ENCODE peak calls at places on chromosomes 16 and 17, in five cellular contexts. Z is esophagus muscularis mucosa, D is Peyer's patch, V is uterus, Q is body of pancreas. M is an unnamed sample.

GRCh38 chr17:46765491-46765890 is 53.0 kb downstream of the WNT3 start:
- DNase-seq in Z (no peak), D (no peak), V (no peak), Q (no peak), M (peak; percentile 16)

GRCh38 chr16:69618721-69619120 is 53.0 kb downstream of the NFAT5 start:
- DNase-seq in Z (no peak), D (no peak), V (no peak), Q (no peak), M (no peak)

GRCh38 chr17:83194189-83194565 is 114.8 kb downstream of the METRNL start:
- DNase-seq in Z (no peak), D (peak; percentile 30), V (peak; percentile 9), Q (no peak), M (no peak)

GRCh38 chr17:69431835-69432234 is 17.3 kb downstream of the MAP2K6 start:
- DNase-seq in Z (no peak), D (no peak), V (no peak), Q (no peak), M (no peak)

GRCh38 chr16:75860654-75861053 is 134.4 kb upstream of the CPHXL start:
- DNase-seq in Z (no peak), D (no peak), V (no peak), Q (no peak), M (no peak)

GRCh38 chr16:70267516-70267915 is 15.8 kb upstream of the EXOSC6 start:
- DNase-seq in Z (no peak), D (peak; percentile 63), V (no peak), Q (no peak), M (peak; percentile 35)

GRCh38 chr17:50681260-50682200 is 26.2 kb downstream of the ANKRD40 start:
- DNase-seq in Z (peak; percentile 94), D (no peak), V (peak; percentile 70), Q (no peak), M (no peak)

GRCh38 chr16:7744546-7745294 is 412.1 kb downstream of the RBFOX1 start:
- DNase-seq in Z (no peak), D (no peak), V (no peak), Q (no peak), M (no peak)

GRCh38 chr17:82623707-82624106 is 24.5 kb downstream of the WDR45B start:
- DNase-seq in Z (no peak), D (no peak), V (no peak), Q (no peak), M (no peak)

GRCh38 chr17:70780031-70780430 is 610.7 kb downstream of the KCNJ2 start:
- DNase-seq in Z (no peak), D (no peak), V (no peak), Q (no peak), M (no peak)

GRCh38 chr17:41367426-41368075 is 2.1 kb downstream of the KRT33B start:
- DNase-seq in Z (no peak), D (no peak), V (no peak), Q (no peak), M (no peak)

GRCh38 chr17:20203761-20204263 is 194.7 kb downstream of the SPECC1 start:
- DNase-seq in Z (no peak), D (no peak), V (no peak), Q (no peak), M (no peak)

GRCh38 chr17:81371910-81372760 is 23.1 kb upstream of the BAHCC1 start:
- DNase-seq in Z (no peak), D (peak; percentile 68), V (no peak), Q (no peak), M (no peak)

GRCh38 chr17:11598274-11599221 is at the start of gene DNAH9:
- DNase-seq in Z (peak; percentile 98), D (peak; percentile 94), V (peak; percentile 99), Q (peak; percentile 99), M (peak; percentile 98)

GRCh38 chr16:73215482-73216377 is 167.8 kb upstream of the ZFHX3 start:
- DNase-seq in Z (no peak), D (no peak), V (no peak), Q (no peak), M (no peak)

GRCh38 chr16:84518804-84519341 is 14.4 kb upstream of the MEAK7 start:
- DNase-seq in Z (no peak), D (no peak), V (no peak), Q (no peak), M (no peak)

GRCh38 chr16:87295259-87295658 is 21.9 kb downstream of the C16orf95 start:
- DNase-seq in Z (no peak), D (no peak), V (no peak), Q (no peak), M (no peak)

GRCh38 chr17:76246080-76247066 is 6.1 kb upstream of the RNF157 start:
- DNase-seq in Z (no peak), D (no peak), V (no peak), Q (no peak), M (no peak)

GRCh38 chr16:686459-687260 is 2.5 kb upstream of the JMJD8 start:
- DNase-seq in Z (no peak), D (no peak), V (no peak), Q (no peak), M (no peak)
- H3K36me3 ChIP-seq in Z (peaks cover 40% of the 10 kb centered on the region), D (no peaks in the 10 kb centered on the region), V (no peaks in the 10 kb centered on the region), Q (peaks cover 11% of the 10 kb centered on the region), M (peaks cover 31% of the 10 kb centered on the region)

DNA sequence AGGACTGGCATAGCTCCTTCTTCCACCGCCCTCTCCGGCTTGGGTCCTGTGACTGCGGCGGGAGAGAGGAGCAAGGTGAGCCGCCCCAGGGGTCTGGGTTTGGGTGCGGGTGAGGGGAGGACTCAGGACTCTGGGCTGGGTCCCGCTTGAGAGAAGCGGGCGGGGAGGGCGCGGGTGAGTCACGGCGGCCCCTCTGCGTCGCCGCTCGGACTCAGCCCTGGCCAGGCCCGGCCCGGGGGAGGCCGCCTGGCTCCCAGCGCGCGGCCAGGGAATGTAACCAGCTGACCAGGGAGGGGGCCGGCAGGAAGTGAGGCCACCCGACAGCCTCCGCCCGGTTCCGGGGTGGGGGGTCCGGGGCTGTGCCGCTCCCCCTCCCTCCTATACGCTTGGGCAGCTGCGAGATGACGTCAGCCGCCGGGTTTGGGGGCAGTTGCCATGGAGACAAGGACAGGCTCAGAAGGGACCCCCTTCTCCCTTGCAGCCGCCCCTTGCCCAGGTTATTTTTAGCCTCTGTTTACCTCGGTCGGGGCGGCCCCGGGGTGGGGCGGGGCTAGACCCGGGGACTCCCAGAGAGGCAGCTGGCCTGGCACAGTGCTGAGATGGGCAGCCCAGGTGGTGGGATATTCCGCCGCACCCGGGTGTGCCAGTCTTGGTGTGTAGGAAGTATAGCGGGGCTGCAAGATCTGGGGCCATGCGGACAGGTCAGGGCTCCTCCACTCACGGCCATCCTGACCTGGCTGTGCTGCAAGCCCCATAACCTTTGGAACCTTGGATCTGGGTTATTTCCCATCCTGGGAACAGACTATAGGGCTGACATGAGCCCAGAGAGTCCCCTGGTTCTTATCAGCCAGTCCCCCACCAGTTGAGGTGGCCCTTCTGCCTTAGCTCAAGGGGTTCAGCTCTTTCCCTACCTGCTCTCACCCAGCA is 1.6 kb downstream of the RIPOR1 start:
- DNase-seq in Z (no peak), D (no peak), V (peak; percentile 81), Q (peak; percentile 68), M (peak; percentile 65)
- TF ChIP-seq POLR2A in Z (peak; percentile 62), D (peak; percentile 49), V (peak; percentile 84), Q (peak; percentile 68), M (no peak)

GRCh38 chr17:8484465-8484864 is 48.8 kb downstream of the NDEL1 start:
- DNase-seq in Z (no peak), D (no peak), V (no peak), Q (no peak), M (no peak)
- H3K36me3 ChIP-seq in Z (peaks cover 49% of the 10 kb centered on the region), D (no peaks in the 10 kb centered on the region), V (no peaks in the 10 kb centered on the region), Q (no peaks in the 10 kb centered on the region), M (peaks cover 89% of the 10 kb centered on the region)

DNA sequence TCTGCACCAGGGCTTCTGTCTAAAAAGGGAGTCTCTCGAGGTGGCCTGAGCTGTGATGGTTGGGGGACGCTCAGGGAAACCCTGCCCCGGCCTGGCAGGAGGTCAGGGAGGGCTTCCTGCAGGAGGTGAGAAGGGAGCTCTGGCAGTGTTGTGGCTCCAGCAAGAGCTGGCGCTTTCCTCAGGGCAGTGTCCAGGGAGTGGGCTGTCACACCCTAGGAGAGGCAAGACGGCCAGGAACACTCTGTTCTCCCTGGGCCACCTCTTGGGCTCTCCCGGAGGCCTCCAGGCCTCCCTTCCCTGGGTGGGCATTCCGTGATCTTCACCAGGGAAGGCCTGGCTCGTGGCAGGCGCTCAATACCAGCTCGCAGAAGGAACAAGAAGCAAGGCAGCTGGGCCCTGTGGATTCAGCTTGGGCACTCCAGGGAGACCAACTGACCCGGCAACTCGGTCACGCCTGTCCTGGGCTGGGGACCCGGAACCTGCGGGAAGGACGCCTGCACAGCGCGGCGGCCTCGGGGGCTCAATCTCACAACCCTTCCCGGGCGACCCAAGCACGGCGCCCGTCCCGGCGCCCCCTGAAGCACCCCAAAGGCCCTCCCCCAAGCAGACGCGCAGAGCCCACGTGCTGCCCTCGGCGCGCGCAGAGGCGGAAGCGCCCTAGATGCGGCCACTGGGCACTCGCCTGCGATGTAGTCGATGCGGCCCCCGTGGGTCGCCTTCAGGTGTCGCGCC is 694 bp downstream of the APRT start:
- DNase-seq in Z (no peak), D (peak; percentile 86), V (peak; percentile 71), Q (peak; percentile 82), M (peak; percentile 72)
- TF ChIP-seq POLR2A in Z (peak; percentile 73), D (peak; percentile 42), V (peak; percentile 79), Q (peak; percentile 84), M (no peak)

GRCh38 chr16:57876210-57876609 is 73.9 kb upstream of the KIFC3 start:
- DNase-seq in Z (no peak), D (no peak), V (no peak), Q (no peak), M (no peak)

GRCh38 chr16:57871457-57871856 is 69.2 kb upstream of the KIFC3 start:
- DNase-seq in Z (no peak), D (no peak), V (no peak), Q (no peak), M (no peak)

GRCh38 chr16:57873218-57873617 is 70.9 kb upstream of the KIFC3 start:
- DNase-seq in Z (no peak), D (no peak), V (no peak), Q (no peak), M (no peak)

GRCh38 chr16:57878586-57878985 is 76.3 kb upstream of the KIFC3 start:
- DNase-seq in Z (no peak), D (no peak), V (no peak), Q (no peak), M (no peak)

GRCh38 chr16:57875347-57875746 is 73.1 kb upstream of the KIFC3 start:
- DNase-seq in Z (no peak), D (no peak), V (no peak), Q (no peak), M (no peak)
- H3K36me3 ChIP-seq in Z (no peaks in the 10 kb centered on the region), D (no peaks in the 10 kb centered on the region), V (no peaks in the 10 kb centered on the region), Q (no peaks in the 10 kb centered on the region), M (no peaks in the 10 kb centered on the region)

GRCh38 chr17:78127240-78127887 is 1.2 kb downstream of the TMC6 start:
- DNase-seq in Z (no peak), D (peak; percentile 79), V (no peak), Q (peak; percentile 64), M (peak; percentile 57)
- TF ChIP-seq POLR2A in Z (no peak), D (peak; percentile 31), V (no peak), Q (peak; percentile 85), M (no peak)

M was measured in stomach.